ENCODE peak calls at places on chromosomes 13 and 19, in nine cellular contexts. N is fibroblast of the aortic adventitia, G is cardiac fibroblast, X is GM06990, A is progenitor cell of endocrine pancreas, R is WTC11, H is astrocyte, K is Peyer's patch, O is mucosa of descending colon. L is an unnamed sample.

GRCh38 chr13:100478107-100478809 is 110.3 kb downstream of the GGACT start:
- DNase-seq in N (no peak), G (no peak), X (no peak), A (no peak), R (peak), H (no peak), K (no peak), O (no peak), L (no peak)

GRCh38 chr19:46299004-46299509 is 2.2 kb downstream of the HIF3A start:
- DNase-seq in N (peak), G (peak), X (no peak), A (no peak), R (no peak), H (peak), K (peak), O (peak), L (peak)

GRCh38 chr13:53782400-53783030 is 753.9 kb downstream of the OLFM4 start:
- DNase-seq in N (peak), G (peak), X (no peak), A (peak), R (no peak), H (peak), K (no peak), O (no peak), L (peak)

GRCh38 chr19:31351212-31352193 is 2.3 kb upstream of the TSHZ3 start:
- DNase-seq in N (peak), G (peak), X (no peak), A (no peak), R (no peak), H (peak), K (no peak), O (no peak), L (no peak)

GRCh38 chr19:45293682-45294081 is 29.0 kb downstream of the CKM start:
- DNase-seq in N (no peak), G (no peak), X (no peak), A (no peak), R (no peak), H (no peak), K (no peak), O (no peak), L (no peak)

GRCh38 chr13:26528527-26528926 is 29.0 kb upstream of the WASF3 start:
- DNase-seq in N (no peak), G (no peak), X (no peak), A (no peak), R (no peak), H (no peak), K (no peak), O (no peak), L (no peak)

GRCh38 chr13:92221916-92222315 is 823.5 kb downstream of the GPC5 start:
- DNase-seq in N (no peak), G (no peak), X (no peak), A (no peak), R (no peak), H (no peak), K (no peak), O (no peak), L (no peak)

GRCh38 chr19:49335071-49335783 is at the start of gene CD37:
- DNase-seq in N (no peak), G (no peak), X (peak), A (no peak), R (no peak), H (no peak), K (peak), O (no peak), L (no peak)

GRCh38 chr13:46831588-46832194 is 34.7 kb upstream of the ESD start:
- DNase-seq in N (peak), G (peak), X (peak), A (peak), R (peak), H (peak), K (peak), O (no peak), L (peak)

GRCh38 chr13:80339578-80339840 is 1.4 kb downstream of the SPRY2 start:
- DNase-seq in N (no peak), G (no peak), X (no peak), A (no peak), R (no peak), H (peak), K (no peak), O (no peak), L (no peak)

GRCh38 chr19:56942749-56943148 is 102.2 kb upstream of the PEG3 start:
- DNase-seq in N (no peak), G (peak), X (peak), A (peak), R (no peak), H (no peak), K (peak), O (peak), L (no peak)

GRCh38 chr13:50511877-50512332 is 331.6 kb downstream of the DLEU7 start:
- DNase-seq in N (no peak), G (no peak), X (peak), A (no peak), R (no peak), H (no peak), K (no peak), O (no peak), L (no peak)

GRCh38 chr19:41689993-41690800 is 2.1 kb upstream of the CEACAM7 start:
- DNase-seq in N (no peak), G (no peak), X (no peak), A (no peak), R (no peak), H (no peak), K (no peak), O (no peak), L (no peak)

GRCh38 chr19:41688687-41689086 is 617 bp upstream of the CEACAM7 start:
- DNase-seq in N (no peak), G (no peak), X (no peak), A (no peak), R (no peak), H (no peak), K (no peak), O (no peak), L (no peak)

GRCh38 chr19:41690801-41691065 is 2.7 kb upstream of the CEACAM7 start:
- DNase-seq in N (no peak), G (no peak), X (no peak), A (no peak), R (no peak), H (no peak), K (no peak), O (no peak), L (no peak)

GRCh38 chr19:41694196-41694595 is 6.1 kb upstream of the CEACAM7 start:
- DNase-seq in N (no peak), G (no peak), X (no peak), A (no peak), R (no peak), H (no peak), K (no peak), O (no peak), L (no peak)

DNA sequence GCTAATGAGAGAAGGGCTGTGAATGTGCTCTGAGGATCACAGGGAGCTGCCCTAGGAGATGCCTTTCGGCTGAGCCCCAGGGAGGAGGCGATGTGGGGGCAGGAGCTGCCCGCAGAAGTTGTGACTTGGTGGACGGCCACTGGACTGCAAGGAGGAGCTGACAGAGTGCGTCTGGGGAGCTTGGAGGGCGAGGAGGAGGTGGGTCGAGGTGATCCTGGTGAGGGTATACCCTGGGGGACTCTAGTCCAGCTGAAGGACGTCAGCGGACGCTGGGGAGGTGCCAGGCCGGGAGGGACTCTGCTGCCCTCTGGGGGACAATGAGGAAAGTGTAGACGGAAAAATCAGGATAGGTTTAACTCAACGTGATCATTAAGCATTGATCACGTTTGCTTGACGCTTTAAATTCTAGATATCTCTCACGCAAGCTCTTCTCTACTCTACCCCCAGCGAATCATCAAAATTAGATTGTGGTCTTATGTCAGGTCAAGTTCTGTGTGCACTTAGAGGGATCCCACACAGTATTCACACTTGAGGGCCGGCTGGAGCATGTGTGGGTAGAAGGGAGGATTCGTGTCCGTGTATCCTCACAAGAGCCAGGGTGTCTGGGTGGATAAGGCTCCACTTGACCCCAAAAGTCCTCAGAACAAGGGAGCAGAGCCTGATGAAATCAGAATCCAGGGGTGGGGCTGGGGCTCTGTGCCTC is 3.3 kb upstream of the CEACAM7 start:
- DNase-seq in N (no peak), G (peak), X (no peak), A (no peak), R (peak), H (no peak), K (no peak), O (no peak), L (peak)
- TF ChIP-seq CTCF in N (peak), G (peak), X (peak), A (peak), R (peak), H (peak), K (peak), O (peak), L (peak)

DNA sequence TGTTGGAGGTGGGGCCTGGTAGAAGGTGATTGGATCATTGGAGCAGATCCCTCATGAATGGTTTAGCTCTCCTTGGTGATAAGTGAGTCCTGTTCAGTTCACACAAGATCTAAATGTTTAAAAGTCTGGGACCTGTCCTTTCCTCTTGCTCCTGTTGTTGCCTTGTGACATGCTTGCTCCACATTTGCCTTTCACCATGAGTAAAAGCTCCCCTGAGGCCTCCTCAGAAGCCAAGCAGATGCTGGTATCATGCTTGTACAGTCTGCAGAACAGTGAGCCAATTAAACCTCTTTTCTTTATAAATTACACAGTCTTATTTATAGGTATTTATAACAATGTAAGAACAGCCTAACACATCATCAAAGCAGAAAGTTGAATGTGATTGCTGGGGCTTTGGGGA is 24.2 kb upstream of the RFC3 start:
- DNase-seq in N (no peak), G (no peak), X (no peak), A (no peak), R (no peak), H (no peak), K (no peak), O (no peak), L (no peak)
- TF ChIP-seq CTCF in N (no peak), G (no peak), X (no peak), A (no peak), R (no peak), H (no peak), K (no peak), O (no peak), L (no peak)

GRCh38 chr19:5609881-5610280 is 12.7 kb downstream of the SAFB2 start:
- DNase-seq in N (no peak), G (no peak), X (no peak), A (no peak), R (no peak), H (no peak), K (no peak), O (no peak), L (no peak)

GRCh38 chr19:5607318-5608270 is 15.0 kb downstream of the SAFB2 start:
- DNase-seq in N (no peak), G (no peak), X (no peak), A (no peak), R (no peak), H (no peak), K (no peak), O (no peak), L (no peak)

GRCh38 chr19:5605362-5605761 is 17.2 kb downstream of the SAFB2 start:
- DNase-seq in N (no peak), G (no peak), X (no peak), A (no peak), R (no peak), H (no peak), K (no peak), O (no peak), L (no peak)

GRCh38 chr19:5612891-5613290 is 9.7 kb downstream of the SAFB2 start:
- DNase-seq in N (no peak), G (no peak), X (no peak), A (no peak), R (no peak), H (no peak), K (no peak), O (no peak), L (no peak)

DNA sequence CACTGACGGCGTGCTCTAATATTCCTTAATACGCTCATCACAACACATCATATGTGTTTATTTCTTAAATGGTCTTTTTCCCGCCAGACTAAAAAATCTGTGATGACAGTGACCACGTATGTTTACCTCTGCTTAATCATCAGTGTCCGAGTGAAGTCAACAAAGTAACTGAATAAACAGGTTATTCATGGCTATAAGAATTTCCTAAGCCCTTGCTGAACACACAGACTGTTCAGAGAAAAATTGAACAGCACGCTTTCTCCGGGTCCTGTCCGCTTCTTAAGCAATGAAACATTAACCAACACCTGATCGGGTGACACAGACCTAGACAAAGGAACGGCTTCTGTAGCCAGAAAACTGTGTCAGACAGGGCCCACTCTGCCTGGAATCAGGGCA is 14.3 kb downstream of the SAFB2 start:
- DNase-seq in N (no peak), G (no peak), X (no peak), A (no peak), R (no peak), H (no peak), K (no peak), O (no peak), L (no peak)
- TF ChIP-seq CTCF in N (no peak), G (no peak), X (no peak), A (no peak), R (no peak), H (no peak), K (no peak), O (no peak), L (no peak)

GRCh38 chr19:18886972-18887371 is 9.0 kb downstream of the CERS1 start:
- DNase-seq in N (no peak), G (no peak), X (no peak), A (no peak), R (no peak), H (no peak), K (no peak), O (no peak), L (no peak)
- TF ChIP-seq CTCF in N (no peak), G (no peak), X (no peak), A (no peak), R (no peak), H (no peak), K (no peak), O (no peak), L (no peak)

GRCh38 chr13:97030705-97031452 is 36.6 kb upstream of the OXGR1 start:
- DNase-seq in N (peak), G (peak), X (no peak), A (no peak), R (no peak), H (peak), K (no peak), O (no peak), L (no peak)
- TF ChIP-seq CTCF in N (peak), G (peak), X (peak), A (peak), R (no peak), H (peak), K (no peak), O (no peak), L (no peak)

DNA sequence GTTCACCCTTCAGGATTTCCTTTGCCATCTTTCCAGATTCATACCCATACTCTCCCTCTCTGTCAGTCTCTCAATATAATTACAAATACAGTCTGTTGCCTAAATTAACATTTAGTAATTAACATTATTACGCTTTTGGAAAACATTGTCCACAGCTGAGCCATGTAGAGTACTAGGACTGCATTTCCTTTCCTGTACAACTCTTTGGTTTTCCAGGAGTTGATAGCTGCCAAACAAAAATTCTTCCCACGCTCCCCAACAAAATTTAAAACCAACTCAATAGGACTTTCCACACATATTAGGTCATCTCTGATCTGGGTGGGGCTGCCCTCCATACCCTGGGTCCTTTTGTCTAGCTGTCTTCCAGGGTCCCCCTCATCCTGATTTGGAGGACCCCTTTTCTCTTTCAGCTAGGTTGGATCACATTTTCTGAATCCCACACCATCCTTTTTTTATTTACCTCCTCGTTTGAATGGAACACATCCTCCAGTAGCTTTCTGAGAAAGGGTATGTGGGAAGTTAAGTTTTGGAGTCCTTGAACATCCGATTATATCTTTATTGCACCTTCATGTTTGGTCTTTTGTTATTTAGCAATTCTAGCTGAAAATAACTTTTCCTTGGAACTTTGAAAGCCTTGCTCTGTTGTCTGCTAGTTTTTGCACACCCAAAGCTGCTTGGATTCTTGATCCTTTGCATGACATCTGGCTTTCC is 17.7 kb downstream of the ONECUT3 start:
- DNase-seq in N (no peak), G (no peak), X (no peak), A (no peak), R (no peak), H (no peak), K (no peak), O (no peak), L (no peak)
- TF ChIP-seq CTCF in N (no peak), G (no peak), X (no peak), A (no peak), R (no peak), H (no peak), K (no peak), O (no peak), L (no peak)

DNA sequence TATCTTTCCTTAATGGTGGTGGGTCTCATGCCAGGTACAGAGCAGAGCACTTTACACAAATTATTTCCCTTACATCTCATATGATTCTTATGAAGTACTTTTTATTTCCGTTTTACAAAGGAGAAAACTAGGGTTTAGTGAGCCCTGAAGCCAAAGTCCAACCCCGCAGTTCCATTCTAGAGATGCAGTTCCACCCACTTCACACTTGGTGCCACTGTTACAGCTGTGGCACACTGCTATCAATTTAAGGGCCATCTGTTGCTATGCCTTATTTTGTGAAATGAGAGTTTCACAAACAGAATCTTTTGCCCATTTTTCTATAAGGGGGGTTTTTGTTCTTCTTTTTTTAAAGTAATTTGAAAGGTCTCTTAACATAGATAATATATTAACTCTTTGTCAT is 12.9 kb downstream of the MIPEP start:
- DNase-seq in N (peak), G (peak), X (no peak), A (no peak), R (no peak), H (no peak), K (peak), O (no peak), L (no peak)
- TF ChIP-seq CTCF in N (peak), G (peak), X (peak), A (peak), R (no peak), H (peak), K (peak), O (peak), L (peak)